ENCODE peak calls at places on chromosomes 16 and 17, in seven cellular contexts. One of them, this sample, is unnamed.
A peak's percentile ranks its signal among the peaks of the same experiment; 100 is the strongest.

GRCh38 chr17:41593306-41594095 is 6.8 kb upstream of the KRT14 start:
- DNase-seq in transverse colon: no peak
- DNase-seq in NCI-H1105 treated with DMSO at 0.1 percent for 48 hours: no peak
- DNase-seq in Kasumi-1: no peak
- DNase-seq in COLO829: no peak
- DNase-seq in AG08395: no peak
- DNase-seq in GOT3: no peak
- DNase-seq in this sample: no peak

GRCh38 chr16:20952144-20952797 is 51.7 kb downstream of the LYRM1 start:
- DNase-seq in transverse colon: no peak
- DNase-seq in NCI-H1105 treated with DMSO at 0.1 percent for 48 hours: no peak
- DNase-seq in Kasumi-1: no peak
- DNase-seq in COLO829: no peak
- DNase-seq in AG08395: no peak
- DNase-seq in GOT3: no peak
- DNase-seq in this sample: no peak

GRCh38 chr16:11090947-11091785 is 146.8 kb downstream of the CLEC16A start:
- DNase-seq in transverse colon: no peak
- DNase-seq in NCI-H1105 treated with DMSO at 0.1 percent for 48 hours: no peak
- DNase-seq in Kasumi-1: peak; percentile 3
- DNase-seq in COLO829: no peak
- DNase-seq in AG08395: no peak
- DNase-seq in GOT3: no peak
- DNase-seq in this sample: no peak

GRCh38 chr17:5662409-5663150 is 78.3 kb upstream of the NLRP1 start:
- DNase-seq in transverse colon: no peak
- DNase-seq in NCI-H1105 treated with DMSO at 0.1 percent for 48 hours: no peak
- DNase-seq in Kasumi-1: no peak
- DNase-seq in COLO829: no peak
- DNase-seq in AG08395: no peak
- DNase-seq in GOT3: no peak
- DNase-seq in this sample: no peak

GRCh38 chr16:12612598-12613101 is 191.0 kb downstream of the CPPED1 start:
- DNase-seq in transverse colon: peak; percentile 12
- DNase-seq in NCI-H1105 treated with DMSO at 0.1 percent for 48 hours: no peak
- DNase-seq in Kasumi-1: no peak
- DNase-seq in COLO829: no peak
- DNase-seq in AG08395: no peak
- DNase-seq in GOT3: no peak
- DNase-seq in this sample: no peak

GRCh38 chr17:6107791-6108190 is 37.6 kb downstream of the WSCD1 start:
- DNase-seq in transverse colon: peak; percentile 4
- DNase-seq in NCI-H1105 treated with DMSO at 0.1 percent for 48 hours: no peak
- DNase-seq in Kasumi-1: no peak
- DNase-seq in COLO829: no peak
- DNase-seq in AG08395: no peak
- DNase-seq in GOT3: no peak
- DNase-seq in this sample: no peak

GRCh38 chr16:84532299-84532724 is 27.9 kb upstream of the MEAK7 start:
- DNase-seq in transverse colon: peak; percentile 24
- DNase-seq in NCI-H1105 treated with DMSO at 0.1 percent for 48 hours: no peak
- DNase-seq in Kasumi-1: peak; percentile 93
- DNase-seq in COLO829: peak; percentile 86
- DNase-seq in AG08395: peak; percentile 95
- DNase-seq in GOT3: peak; percentile 21
- DNase-seq in this sample: peak; percentile 93

GRCh38 chr16:71808593-71809449 is at the start of gene AP1G1:
- DNase-seq in transverse colon: peak; percentile 96
- DNase-seq in NCI-H1105 treated with DMSO at 0.1 percent for 48 hours: peak; percentile 88
- DNase-seq in Kasumi-1: peak; percentile 94
- DNase-seq in COLO829: peak; percentile 92
- DNase-seq in AG08395: peak; percentile 97
- DNase-seq in GOT3: peak; percentile 78
- DNase-seq in this sample: peak; percentile 99

GRCh38 chr16:54706406-54706805 is 224.3 kb upstream of the IRX5 start:
- DNase-seq in transverse colon: no peak
- DNase-seq in NCI-H1105 treated with DMSO at 0.1 percent for 48 hours: no peak
- DNase-seq in Kasumi-1: no peak
- DNase-seq in COLO829: no peak
- DNase-seq in AG08395: no peak
- DNase-seq in GOT3: no peak
- DNase-seq in this sample: no peak

GRCh38 chr17:1649116-1649843 is 386 bp downstream of the RILP start:
- DNase-seq in transverse colon: peak; percentile 81
- DNase-seq in NCI-H1105 treated with DMSO at 0.1 percent for 48 hours: peak; percentile 58
- DNase-seq in Kasumi-1: peak; percentile 38
- DNase-seq in COLO829: peak; percentile 68
- DNase-seq in AG08395: peak; percentile 93
- DNase-seq in GOT3: peak; percentile 86
- DNase-seq in this sample: peak; percentile 91

GRCh38 chr17:4974064-4974670 is 6.5 kb upstream of the SPAG7 start:
- DNase-seq in transverse colon: no peak
- DNase-seq in NCI-H1105 treated with DMSO at 0.1 percent for 48 hours: no peak
- DNase-seq in Kasumi-1: no peak
- DNase-seq in COLO829: no peak
- DNase-seq in AG08395: no peak
- DNase-seq in GOT3: no peak
- DNase-seq in this sample: no peak

GRCh38 chr17:46759141-46759540 is 59.4 kb downstream of the WNT3 start:
- DNase-seq in transverse colon: no peak
- DNase-seq in NCI-H1105 treated with DMSO at 0.1 percent for 48 hours: no peak
- DNase-seq in Kasumi-1: no peak
- DNase-seq in COLO829: no peak
- DNase-seq in AG08395: no peak
- DNase-seq in GOT3: no peak
- DNase-seq in this sample: no peak

GRCh38 chr17:65228734-65229390 is 91.7 kb downstream of the RGS9 start:
- DNase-seq in transverse colon: no peak
- DNase-seq in NCI-H1105 treated with DMSO at 0.1 percent for 48 hours: peak; percentile 71
- DNase-seq in Kasumi-1: peak; percentile 92
- DNase-seq in COLO829: peak; percentile 73
- DNase-seq in AG08395: no peak
- DNase-seq in GOT3: no peak
- DNase-seq in this sample: peak; percentile 69

GRCh38 chr16:23504076-23504452 is 6.2 kb downstream of the GGA2 start:
- DNase-seq in transverse colon: no peak
- DNase-seq in NCI-H1105 treated with DMSO at 0.1 percent for 48 hours: no peak
- DNase-seq in Kasumi-1: no peak
- DNase-seq in COLO829: no peak
- DNase-seq in AG08395: peak; percentile 63
- DNase-seq in GOT3: no peak
- DNase-seq in this sample: no peak

GRCh38 chr16:68259421-68259820 is 4.9 kb upstream of the SLC7A6 start:
- DNase-seq in transverse colon: no peak
- DNase-seq in NCI-H1105 treated with DMSO at 0.1 percent for 48 hours: no peak
- DNase-seq in Kasumi-1: no peak
- DNase-seq in COLO829: no peak
- DNase-seq in AG08395: no peak
- DNase-seq in GOT3: no peak
- DNase-seq in this sample: no peak

GRCh38 chr16:30585022-30585399 is 486 bp downstream of the ZNF785 start:
- DNase-seq in transverse colon: peak; percentile 30
- DNase-seq in NCI-H1105 treated with DMSO at 0.1 percent for 48 hours: peak; percentile 37
- DNase-seq in Kasumi-1: peak; percentile 3
- DNase-seq in COLO829: no peak
- DNase-seq in AG08395: peak; percentile 7
- DNase-seq in GOT3: no peak
- DNase-seq in this sample: peak; percentile 48

GRCh38 chr17:48841395-48841831 is 10.6 kb downstream of the CALCOCO2 start:
- DNase-seq in transverse colon: no peak
- DNase-seq in NCI-H1105 treated with DMSO at 0.1 percent for 48 hours: no peak
- DNase-seq in Kasumi-1: peak; percentile 99
- DNase-seq in COLO829: no peak
- DNase-seq in AG08395: peak; percentile 57
- DNase-seq in GOT3: no peak
- DNase-seq in this sample: peak; percentile 74

GRCh38 chr17:79874329-79874981 is 35.2 kb upstream of the CBX4 start:
- DNase-seq in transverse colon: no peak
- DNase-seq in NCI-H1105 treated with DMSO at 0.1 percent for 48 hours: peak; percentile 31
- DNase-seq in Kasumi-1: peak; percentile 80
- DNase-seq in COLO829: peak; percentile 51
- DNase-seq in AG08395: peak; percentile 37
- DNase-seq in GOT3: no peak
- DNase-seq in this sample: peak; percentile 62

GRCh38 chr17:34361478-34362061 is 1.5 kb downstream of the CCL1 start:
- DNase-seq in transverse colon: peak; percentile 90
- DNase-seq in NCI-H1105 treated with DMSO at 0.1 percent for 48 hours: peak; percentile 94
- DNase-seq in Kasumi-1: peak; percentile 86
- DNase-seq in COLO829: peak; percentile 91
- DNase-seq in AG08395: peak; percentile 90
- DNase-seq in GOT3: peak; percentile 60
- DNase-seq in this sample: peak; percentile 99